ENCODE peak calls at places on chromosomes 1 and 21, in eight cellular contexts. One of them, this sample, is unnamed.

GRCh38 chr1:115906627-115907026 is 65.7 kb upstream of the NHLH2 start:
- DNase-seq in SJSA1: no peak
- DNase-seq in HT-29: peak; percentile 24
- DNase-seq in DMS 273 treated with DMSO at 0.1 percent for 48 hours: no peak
- DNase-seq in activated CD4-positive, alpha-beta T cell treated with anti-CD3 and anti-CD28 coated beads, Interleukin-2, amount 50 U/mL, for 48 hours: no peak
- DNase-seq in osteocyte: no peak
- DNase-seq in PC-3: peak; percentile 55
- DNase-seq in GM03348: no peak
- DNase-seq in this sample: no peak

GRCh38 chr1:22121421-22121911 is 21.4 kb downstream of the WNT4 start:
- DNase-seq in SJSA1: no peak
- DNase-seq in HT-29: no peak
- DNase-seq in DMS 273 treated with DMSO at 0.1 percent for 48 hours: no peak
- DNase-seq in activated CD4-positive, alpha-beta T cell treated with anti-CD3 and anti-CD28 coated beads, Interleukin-2, amount 50 U/mL, for 48 hours: no peak
- DNase-seq in osteocyte: no peak
- DNase-seq in PC-3: no peak
- DNase-seq in GM03348: no peak
- DNase-seq in this sample: no peak

GRCh38 chr1:66747500-66747899 is 4.8 kb upstream of the DYNLT5 start:
- DNase-seq in SJSA1: peak; percentile 40
- DNase-seq in HT-29: no peak
- DNase-seq in DMS 273 treated with DMSO at 0.1 percent for 48 hours: no peak
- DNase-seq in activated CD4-positive, alpha-beta T cell treated with anti-CD3 and anti-CD28 coated beads, Interleukin-2, amount 50 U/mL, for 48 hours: no peak
- DNase-seq in osteocyte: no peak
- DNase-seq in PC-3: no peak
- DNase-seq in GM03348: peak; percentile 18
- DNase-seq in this sample: no peak

GRCh38 chr21:28712396-28712795 is 280.3 kb downstream of the LTN1 start:
- DNase-seq in SJSA1: no peak
- DNase-seq in HT-29: no peak
- DNase-seq in DMS 273 treated with DMSO at 0.1 percent for 48 hours: no peak
- DNase-seq in activated CD4-positive, alpha-beta T cell treated with anti-CD3 and anti-CD28 coated beads, Interleukin-2, amount 50 U/mL, for 48 hours: no peak
- DNase-seq in osteocyte: no peak
- DNase-seq in PC-3: no peak
- DNase-seq in GM03348: no peak
- DNase-seq in this sample: no peak

GRCh38 chr1:200739499-200740290 is 1.0 kb downstream of the CAMSAP2 start:
- DNase-seq in SJSA1: peak; percentile 45
- DNase-seq in HT-29: peak; percentile 42
- DNase-seq in DMS 273 treated with DMSO at 0.1 percent for 48 hours: no peak
- DNase-seq in activated CD4-positive, alpha-beta T cell treated with anti-CD3 and anti-CD28 coated beads, Interleukin-2, amount 50 U/mL, for 48 hours: no peak
- DNase-seq in osteocyte: no peak
- DNase-seq in PC-3: peak; percentile 45
- DNase-seq in GM03348: no peak
- DNase-seq in this sample: no peak

GRCh38 chr21:16588433-16588860 is 858.7 kb downstream of the USP25 start:
- DNase-seq in SJSA1: no peak
- DNase-seq in HT-29: peak; percentile 14
- DNase-seq in DMS 273 treated with DMSO at 0.1 percent for 48 hours: no peak
- DNase-seq in activated CD4-positive, alpha-beta T cell treated with anti-CD3 and anti-CD28 coated beads, Interleukin-2, amount 50 U/mL, for 48 hours: no peak
- DNase-seq in osteocyte: peak; percentile 89
- DNase-seq in PC-3: peak; percentile 28
- DNase-seq in GM03348: peak; percentile 84
- DNase-seq in this sample: no peak

GRCh38 chr1:20440785-20441200 is 45.2 kb downstream of the CAMK2N1 start:
- DNase-seq in SJSA1: peak; percentile 45
- DNase-seq in HT-29: peak; percentile 58
- DNase-seq in DMS 273 treated with DMSO at 0.1 percent for 48 hours: no peak
- DNase-seq in activated CD4-positive, alpha-beta T cell treated with anti-CD3 and anti-CD28 coated beads, Interleukin-2, amount 50 U/mL, for 48 hours: peak; percentile 47
- DNase-seq in osteocyte: no peak
- DNase-seq in PC-3: peak; percentile 69
- DNase-seq in GM03348: peak; percentile 62
- DNase-seq in this sample: peak; percentile 3

GRCh38 chr1:6091823-6092109 is 46.1 kb downstream of the KCNAB2 start:
- DNase-seq in SJSA1: no peak
- DNase-seq in HT-29: no peak
- DNase-seq in DMS 273 treated with DMSO at 0.1 percent for 48 hours: no peak
- DNase-seq in activated CD4-positive, alpha-beta T cell treated with anti-CD3 and anti-CD28 coated beads, Interleukin-2, amount 50 U/mL, for 48 hours: no peak
- DNase-seq in osteocyte: no peak
- DNase-seq in PC-3: no peak
- DNase-seq in GM03348: no peak
- DNase-seq in this sample: no peak

GRCh38 chr1:14543191-14543849 is 55.2 kb upstream of the KAZN start:
- DNase-seq in SJSA1: no peak
- DNase-seq in HT-29: no peak
- DNase-seq in DMS 273 treated with DMSO at 0.1 percent for 48 hours: no peak
- DNase-seq in activated CD4-positive, alpha-beta T cell treated with anti-CD3 and anti-CD28 coated beads, Interleukin-2, amount 50 U/mL, for 48 hours: no peak
- DNase-seq in osteocyte: no peak
- DNase-seq in PC-3: peak; percentile 61
- DNase-seq in GM03348: peak; percentile 68
- DNase-seq in this sample: no peak

GRCh38 chr1:17588048-17588781 is 48.7 kb downstream of the ARHGEF10L start:
- DNase-seq in SJSA1: peak; percentile 79
- DNase-seq in HT-29: peak; percentile 93
- DNase-seq in DMS 273 treated with DMSO at 0.1 percent for 48 hours: no peak
- DNase-seq in activated CD4-positive, alpha-beta T cell treated with anti-CD3 and anti-CD28 coated beads, Interleukin-2, amount 50 U/mL, for 48 hours: no peak
- DNase-seq in osteocyte: no peak
- DNase-seq in PC-3: no peak
- DNase-seq in GM03348: peak; percentile 83
- DNase-seq in this sample: no peak

GRCh38 chr1:47934243-47934805 is 62.9 kb downstream of the TRABD2B start:
- DNase-seq in SJSA1: no peak
- DNase-seq in HT-29: no peak
- DNase-seq in DMS 273 treated with DMSO at 0.1 percent for 48 hours: no peak
- DNase-seq in activated CD4-positive, alpha-beta T cell treated with anti-CD3 and anti-CD28 coated beads, Interleukin-2, amount 50 U/mL, for 48 hours: no peak
- DNase-seq in osteocyte: no peak
- DNase-seq in PC-3: no peak
- DNase-seq in GM03348: no peak
- DNase-seq in this sample: no peak

GRCh38 chr1:150764617-150765090 is 924 bp downstream of the CTSS start:
- DNase-seq in SJSA1: peak; percentile 83
- DNase-seq in HT-29: no peak
- DNase-seq in DMS 273 treated with DMSO at 0.1 percent for 48 hours: no peak
- DNase-seq in activated CD4-positive, alpha-beta T cell treated with anti-CD3 and anti-CD28 coated beads, Interleukin-2, amount 50 U/mL, for 48 hours: no peak
- DNase-seq in osteocyte: no peak
- DNase-seq in PC-3: peak; percentile 41
- DNase-seq in GM03348: peak; percentile 42
- DNase-seq in this sample: no peak

GRCh38 chr21:35244514-35244913 is 195.4 kb upstream of the RUNX1 start:
- DNase-seq in SJSA1: no peak
- DNase-seq in HT-29: no peak
- DNase-seq in DMS 273 treated with DMSO at 0.1 percent for 48 hours: no peak
- DNase-seq in activated CD4-positive, alpha-beta T cell treated with anti-CD3 and anti-CD28 coated beads, Interleukin-2, amount 50 U/mL, for 48 hours: no peak
- DNase-seq in osteocyte: no peak
- DNase-seq in PC-3: no peak
- DNase-seq in GM03348: no peak
- DNase-seq in this sample: no peak

GRCh38 chr1:203287109-203287893 is 18.0 kb upstream of the BTG2 start:
- DNase-seq in SJSA1: no peak
- DNase-seq in HT-29: no peak
- DNase-seq in DMS 273 treated with DMSO at 0.1 percent for 48 hours: peak; percentile 78
- DNase-seq in activated CD4-positive, alpha-beta T cell treated with anti-CD3 and anti-CD28 coated beads, Interleukin-2, amount 50 U/mL, for 48 hours: peak; percentile 71
- DNase-seq in osteocyte: no peak
- DNase-seq in PC-3: no peak
- DNase-seq in GM03348: no peak
- DNase-seq in this sample: peak; percentile 67

GRCh38 chr1:210937846-210938245 is 196.1 kb downstream of the KCNH1 start:
- DNase-seq in SJSA1: no peak
- DNase-seq in HT-29: no peak
- DNase-seq in DMS 273 treated with DMSO at 0.1 percent for 48 hours: no peak
- DNase-seq in activated CD4-positive, alpha-beta T cell treated with anti-CD3 and anti-CD28 coated beads, Interleukin-2, amount 50 U/mL, for 48 hours: no peak
- DNase-seq in osteocyte: no peak
- DNase-seq in PC-3: no peak
- DNase-seq in GM03348: no peak
- DNase-seq in this sample: no peak

GRCh38 chr1:50416553-50417453 is 6.4 kb downstream of the DMRTA2 start:
- DNase-seq in SJSA1: no peak
- DNase-seq in HT-29: no peak
- DNase-seq in DMS 273 treated with DMSO at 0.1 percent for 48 hours: no peak
- DNase-seq in activated CD4-positive, alpha-beta T cell treated with anti-CD3 and anti-CD28 coated beads, Interleukin-2, amount 50 U/mL, for 48 hours: no peak
- DNase-seq in osteocyte: no peak
- DNase-seq in PC-3: no peak
- DNase-seq in GM03348: no peak
- DNase-seq in this sample: no peak

GRCh38 chr1:10132852-10133251 is 77.5 kb upstream of the KIF1B start:
- DNase-seq in SJSA1: no peak
- DNase-seq in HT-29: no peak
- DNase-seq in DMS 273 treated with DMSO at 0.1 percent for 48 hours: no peak
- DNase-seq in activated CD4-positive, alpha-beta T cell treated with anti-CD3 and anti-CD28 coated beads, Interleukin-2, amount 50 U/mL, for 48 hours: no peak
- DNase-seq in osteocyte: no peak
- DNase-seq in PC-3: no peak
- DNase-seq in GM03348: no peak
- DNase-seq in this sample: no peak

GRCh38 chr1:111920221-111921024 is 69.0 kb downstream of the KCND3 start:
- DNase-seq in SJSA1: no peak
- DNase-seq in HT-29: peak; percentile 3
- DNase-seq in DMS 273 treated with DMSO at 0.1 percent for 48 hours: peak; percentile 86
- DNase-seq in activated CD4-positive, alpha-beta T cell treated with anti-CD3 and anti-CD28 coated beads, Interleukin-2, amount 50 U/mL, for 48 hours: no peak
- DNase-seq in osteocyte: no peak
- DNase-seq in PC-3: no peak
- DNase-seq in GM03348: peak; percentile 35
- DNase-seq in this sample: no peak

GRCh38 chr1:35287807-35288640 is 19.5 kb downstream of the ZMYM4 start:
- DNase-seq in SJSA1: peak; percentile 73
- DNase-seq in HT-29: peak; percentile 12
- DNase-seq in DMS 273 treated with DMSO at 0.1 percent for 48 hours: no peak
- DNase-seq in activated CD4-positive, alpha-beta T cell treated with anti-CD3 and anti-CD28 coated beads, Interleukin-2, amount 50 U/mL, for 48 hours: no peak
- DNase-seq in osteocyte: no peak
- DNase-seq in PC-3: peak; percentile 31
- DNase-seq in GM03348: peak; percentile 55
- DNase-seq in this sample: no peak

GRCh38 chr1:66386712-66387111 is 147.2 kb upstream of the SGIP1 start:
- DNase-seq in SJSA1: no peak
- DNase-seq in HT-29: no peak
- DNase-seq in DMS 273 treated with DMSO at 0.1 percent for 48 hours: no peak
- DNase-seq in activated CD4-positive, alpha-beta T cell treated with anti-CD3 and anti-CD28 coated beads, Interleukin-2, amount 50 U/mL, for 48 hours: no peak
- DNase-seq in osteocyte: no peak
- DNase-seq in PC-3: no peak
- DNase-seq in GM03348: no peak
- DNase-seq in this sample: no peak

GRCh38 chr1:226624526-226624925 is 76.0 kb downstream of the STUM start:
- DNase-seq in SJSA1: no peak
- DNase-seq in HT-29: no peak
- DNase-seq in DMS 273 treated with DMSO at 0.1 percent for 48 hours: no peak
- DNase-seq in activated CD4-positive, alpha-beta T cell treated with anti-CD3 and anti-CD28 coated beads, Interleukin-2, amount 50 U/mL, for 48 hours: no peak
- DNase-seq in osteocyte: no peak
- DNase-seq in PC-3: peak; percentile 99
- DNase-seq in GM03348: peak; percentile 45
- DNase-seq in this sample: no peak

GRCh38 chr1:6385673-6386191 is 7.8 kb downstream of the ACOT7 start:
- DNase-seq in SJSA1: peak; percentile 21
- DNase-seq in HT-29: peak; percentile 71
- DNase-seq in DMS 273 treated with DMSO at 0.1 percent for 48 hours: no peak
- DNase-seq in activated CD4-positive, alpha-beta T cell treated with anti-CD3 and anti-CD28 coated beads, Interleukin-2, amount 50 U/mL, for 48 hours: no peak
- DNase-seq in osteocyte: no peak
- DNase-seq in PC-3: peak; percentile 98
- DNase-seq in GM03348: peak; percentile 63
- DNase-seq in this sample: no peak

GRCh38 chr1:62424412-62424811 is 12.4 kb upstream of the USP1 start:
- DNase-seq in SJSA1: no peak
- DNase-seq in HT-29: no peak
- DNase-seq in DMS 273 treated with DMSO at 0.1 percent for 48 hours: no peak
- DNase-seq in activated CD4-positive, alpha-beta T cell treated with anti-CD3 and anti-CD28 coated beads, Interleukin-2, amount 50 U/mL, for 48 hours: no peak
- DNase-seq in osteocyte: peak; percentile 34
- DNase-seq in PC-3: no peak
- DNase-seq in GM03348: no peak
- DNase-seq in this sample: no peak

GRCh38 chr21:35791541-35792335 is 268.6 kb downstream of the SETD4 start:
- DNase-seq in SJSA1: no peak
- DNase-seq in HT-29: no peak
- DNase-seq in DMS 273 treated with DMSO at 0.1 percent for 48 hours: no peak
- DNase-seq in activated CD4-positive, alpha-beta T cell treated with anti-CD3 and anti-CD28 coated beads, Interleukin-2, amount 50 U/mL, for 48 hours: no peak
- DNase-seq in osteocyte: no peak
- DNase-seq in PC-3: no peak
- DNase-seq in GM03348: no peak
- DNase-seq in this sample: no peak

GRCh38 chr1:2097386-2098300 is 47.4 kb downstream of the PRKCZ start:
- DNase-seq in SJSA1: no peak
- DNase-seq in HT-29: no peak
- DNase-seq in DMS 273 treated with DMSO at 0.1 percent for 48 hours: no peak
- DNase-seq in activated CD4-positive, alpha-beta T cell treated with anti-CD3 and anti-CD28 coated beads, Interleukin-2, amount 50 U/mL, for 48 hours: no peak
- DNase-seq in osteocyte: no peak
- DNase-seq in PC-3: peak; percentile 42
- DNase-seq in GM03348: no peak
- DNase-seq in this sample: no peak

GRCh38 chr1:232875536-232875935 is 70.3 kb downstream of the MAP10 start:
- DNase-seq in SJSA1: no peak
- DNase-seq in HT-29: no peak
- DNase-seq in DMS 273 treated with DMSO at 0.1 percent for 48 hours: no peak
- DNase-seq in activated CD4-positive, alpha-beta T cell treated with anti-CD3 and anti-CD28 coated beads, Interleukin-2, amount 50 U/mL, for 48 hours: no peak
- DNase-seq in osteocyte: peak; percentile 44
- DNase-seq in PC-3: no peak
- DNase-seq in GM03348: peak; percentile 18
- DNase-seq in this sample: no peak

GRCh38 chr1:78279051-78279450 is 211.7 kb upstream of the PTGFR start:
- DNase-seq in SJSA1: no peak
- DNase-seq in HT-29: no peak
- DNase-seq in DMS 273 treated with DMSO at 0.1 percent for 48 hours: no peak
- DNase-seq in activated CD4-positive, alpha-beta T cell treated with anti-CD3 and anti-CD28 coated beads, Interleukin-2, amount 50 U/mL, for 48 hours: no peak
- DNase-seq in osteocyte: no peak
- DNase-seq in PC-3: peak; percentile 49
- DNase-seq in GM03348: peak; percentile 76
- DNase-seq in this sample: no peak

GRCh38 chr1:6962956-6963915 is 178.0 kb downstream of the CAMTA1 start:
- DNase-seq in SJSA1: no peak
- DNase-seq in HT-29: peak; percentile 9
- DNase-seq in DMS 273 treated with DMSO at 0.1 percent for 48 hours: no peak
- DNase-seq in activated CD4-positive, alpha-beta T cell treated with anti-CD3 and anti-CD28 coated beads, Interleukin-2, amount 50 U/mL, for 48 hours: peak; percentile 76
- DNase-seq in osteocyte: no peak
- DNase-seq in PC-3: peak; percentile 6
- DNase-seq in GM03348: no peak
- DNase-seq in this sample: no peak

GRCh38 chr1:243256590-243256989 is 749 bp downstream of the SDCCAG8 start:
- DNase-seq in SJSA1: no peak
- DNase-seq in HT-29: no peak
- DNase-seq in DMS 273 treated with DMSO at 0.1 percent for 48 hours: no peak
- DNase-seq in activated CD4-positive, alpha-beta T cell treated with anti-CD3 and anti-CD28 coated beads, Interleukin-2, amount 50 U/mL, for 48 hours: no peak
- DNase-seq in osteocyte: no peak
- DNase-seq in PC-3: peak; percentile 15
- DNase-seq in GM03348: no peak
- DNase-seq in this sample: no peak

GRCh38 chr1:223609066-223609465 is 56.4 kb downstream of the CAPN8 start:
- DNase-seq in SJSA1: no peak
- DNase-seq in HT-29: no peak
- DNase-seq in DMS 273 treated with DMSO at 0.1 percent for 48 hours: no peak
- DNase-seq in activated CD4-positive, alpha-beta T cell treated with anti-CD3 and anti-CD28 coated beads, Interleukin-2, amount 50 U/mL, for 48 hours: no peak
- DNase-seq in osteocyte: no peak
- DNase-seq in PC-3: no peak
- DNase-seq in GM03348: no peak
- DNase-seq in this sample: no peak

GRCh38 chr1:230064283-230064682 is 2.8 kb upstream of the GALNT2 start:
- DNase-seq in SJSA1: no peak
- DNase-seq in HT-29: no peak
- DNase-seq in DMS 273 treated with DMSO at 0.1 percent for 48 hours: no peak
- DNase-seq in activated CD4-positive, alpha-beta T cell treated with anti-CD3 and anti-CD28 coated beads, Interleukin-2, amount 50 U/mL, for 48 hours: no peak
- DNase-seq in osteocyte: peak; percentile 13
- DNase-seq in PC-3: peak; percentile 50
- DNase-seq in GM03348: no peak
- DNase-seq in this sample: no peak

GRCh38 chr1:118077331-118078055 is 107.5 kb downstream of the SPAG17 start:
- DNase-seq in SJSA1: peak; percentile 51
- DNase-seq in HT-29: peak; percentile 56
- DNase-seq in DMS 273 treated with DMSO at 0.1 percent for 48 hours: no peak
- DNase-seq in activated CD4-positive, alpha-beta T cell treated with anti-CD3 and anti-CD28 coated beads, Interleukin-2, amount 50 U/mL, for 48 hours: no peak
- DNase-seq in osteocyte: no peak
- DNase-seq in PC-3: peak; percentile 68
- DNase-seq in GM03348: peak; percentile 33
- DNase-seq in this sample: no peak

GRCh38 chr1:63825111-63825510 is 51.3 kb downstream of the ROR1 start:
- DNase-seq in SJSA1: no peak
- DNase-seq in HT-29: no peak
- DNase-seq in DMS 273 treated with DMSO at 0.1 percent for 48 hours: no peak
- DNase-seq in activated CD4-positive, alpha-beta T cell treated with anti-CD3 and anti-CD28 coated beads, Interleukin-2, amount 50 U/mL, for 48 hours: no peak
- DNase-seq in osteocyte: no peak
- DNase-seq in PC-3: no peak
- DNase-seq in GM03348: no peak
- DNase-seq in this sample: no peak

GRCh38 chr1:53546409-53547155 is 87.4 kb downstream of the DMRTB1 start:
- DNase-seq in SJSA1: no peak
- DNase-seq in HT-29: no peak
- DNase-seq in DMS 273 treated with DMSO at 0.1 percent for 48 hours: no peak
- DNase-seq in activated CD4-positive, alpha-beta T cell treated with anti-CD3 and anti-CD28 coated beads, Interleukin-2, amount 50 U/mL, for 48 hours: no peak
- DNase-seq in osteocyte: no peak
- DNase-seq in PC-3: no peak
- DNase-seq in GM03348: no peak
- DNase-seq in this sample: no peak

This sample was measured in activated effector memory CD4-positive, alpha-beta T cell treated with Interleukin-2 at 50 U/mL for 16 hours.